ENCODE peak calls at places on chromosomes 16 and 17, in five cellular contexts. C is HTR-8/SVneo, E is IMR-90, M is T-helper 2 cell, R is left ventricle myocardium superior. F is an unnamed sample.

GRCh38 chr16:29848420-29849297 is 14.4 kb downstream of the CDIPT start:
- DNase-seq in M (peak), C (peak), R (peak), E (peak), F (peak)

GRCh38 chr17:72173475-72174116 is 52.8 kb downstream of the SOX9 start:
- DNase-seq in C (no peak), E (peak), M (no peak), R (no peak), F (no peak)

GRCh38 chr17:33725675-33726271 is 432.7 kb upstream of the ASIC2 start:
- DNase-seq in M (no peak), E (peak), C (peak), R (peak), F (peak)

GRCh38 chr16:89376812-89377445 is 113.4 kb downstream of the ANKRD11 start:
- DNase-seq in C (no peak), R (no peak), M (no peak), E (no peak), F (no peak)

GRCh38 chr17:17885029-17885351 is 48.2 kb upstream of the SREBF1 start:
- DNase-seq in M (no peak), R (no peak), C (no peak), E (no peak), F (no peak)

GRCh38 chr17:75878174-75878998 is at the start of gene TRIM47:
- DNase-seq in C (peak), R (peak), M (no peak), E (peak), F (peak)

GRCh38 chr17:41486809-41487530 is 2.7 kb downstream of the KRT36 start:
- DNase-seq in E (no peak), M (no peak), R (no peak), C (no peak), F (peak)

GRCh38 chr16:89407282-89407924 is 83.0 kb downstream of the ANKRD11 start:
- DNase-seq in R (no peak), E (no peak), C (no peak), M (peak), F (no peak)

GRCh38 chr17:67528751-67529436 is 151.8 kb downstream of the PITPNC1 start:
- DNase-seq in E (peak), C (peak), M (no peak), R (peak), F (peak)

GRCh38 chr17:61251939-61252865 is 147.4 kb upstream of the TBX2 start:
- DNase-seq in C (no peak), R (peak), E (peak), M (no peak), F (peak)

GRCh38 chr17:41705271-41705991 is 6.7 kb upstream of the GAST start:
- DNase-seq in C (peak), R (no peak), E (peak), M (no peak), F (peak)

GRCh38 chr16:86306811-86307517 is 203.4 kb upstream of the FOXF1 start:
- DNase-seq in C (no peak), E (peak), M (no peak), R (no peak), F (peak)

GRCh38 chr17:62718420-62718819 is 89.7 kb downstream of the MARCHF10 start:
- DNase-seq in M (no peak), R (no peak), C (peak), E (peak), F (peak)

GRCh38 chr17:74779948-74780400 is 3.8 kb upstream of the NAT9 start:
- DNase-seq in M (peak), C (no peak), R (peak), E (no peak), F (no peak)

GRCh38 chr16:46693598-46693997 is 4.1 kb downstream of the ORC6 start:
- DNase-seq in E (no peak), C (no peak), M (no peak), R (no peak), F (no peak)

GRCh38 chr16:57279780-57280638 is 4.5 kb downstream of the PLLP start:
- DNase-seq in R (no peak), M (no peak), C (no peak), E (no peak), F (no peak)

GRCh38 chr17:31517524-31517923 is 126.0 kb downstream of the RAB11FIP4 start:
- DNase-seq in M (no peak), E (no peak), R (no peak), C (peak), F (no peak)

GRCh38 chr16:71406724-71407123 is 35.1 kb downstream of the TLE7 start:
- DNase-seq in R (no peak), M (no peak), E (no peak), C (no peak), F (no peak)

GRCh38 chr16:27067138-27067537 is 411 bp downstream of the C16orf82 start:
- DNase-seq in E (no peak), R (no peak), C (no peak), M (no peak), F (no peak)

GRCh38 chr17:32518856-32519768 is 32.3 kb downstream of the CDK5R1 start:
- DNase-seq in E (no peak), C (peak), M (peak), R (peak), F (peak)

GRCh38 chr16:19980866-19981265 is 92.8 kb downstream of the GPR139 start:
- DNase-seq in M (no peak), C (no peak), R (no peak), E (peak), F (no peak)

GRCh38 chr16:67177743-67178699 is 5.7 kb downstream of the MATCAP1 start:
- DNase-seq in M (peak), R (peak), C (no peak), E (peak), F (peak)

GRCh38 chr17:29625037-29625750 is 2.5 kb upstream of the CORO6 start:
- DNase-seq in M (no peak), C (no peak), E (peak), R (peak), F (peak)

GRCh38 chr17:48429638-48430586 is at the start of gene SKAP1:
- DNase-seq in R (peak), C (no peak), E (no peak), M (peak), F (no peak)

GRCh38 chr17:82103588-82104451 is 5.8 kb upstream of the FASN start:
- DNase-seq in C (no peak), E (no peak), R (peak), M (no peak), F (peak)

GRCh38 chr16:57134982-57135381 is 42.6 kb downstream of the CPNE2 start:
- DNase-seq in M (peak), R (no peak), E (no peak), C (no peak), F (no peak)

GRCh38 chr16:12729448-12729847 is 74.2 kb downstream of the CPPED1 start:
- DNase-seq in M (no peak), E (peak), C (no peak), R (no peak), F (peak)

GRCh38 chr16:6160871-6161270 is 1063.3 kb upstream of the EEF2KMT start:
- DNase-seq in C (no peak), M (no peak), E (no peak), R (no peak), F (no peak)

GRCh38 chr17:68656666-68657065 is 55.5 kb upstream of the FAM20A start:
- DNase-seq in C (no peak), R (no peak), M (no peak), E (no peak), F (no peak)

GRCh38 chr17:29168079-29168758 is 12.0 kb downstream of the MYO18A start:
- DNase-seq in C (no peak), E (no peak), R (no peak), M (no peak), F (no peak)

GRCh38 chr17:7854078-7854777 is 638 bp upstream of the TMEM88 start:
- DNase-seq in E (no peak), C (no peak), R (peak), M (no peak), F (no peak)

GRCh38 chr16:2385441-2385840 is 43.8 kb upstream of the CCNF start:
- DNase-seq in C (no peak), R (no peak), M (no peak), E (peak), F (peak)

GRCh38 chr16:61684566-61684965 is 351.7 kb downstream of the CDH8 start:
- DNase-seq in R (no peak), M (no peak), E (no peak), C (no peak), F (no peak)

GRCh38 chr17:75130632-75131277 is 787 bp downstream of the NT5C start:
- DNase-seq in R (no peak), C (peak), E (peak), M (peak), F (peak)

GRCh38 chr16:56631197-56631596 is 1.3 kb upstream of the MT1M start:
- DNase-seq in E (no peak), M (no peak), C (no peak), R (no peak), F (no peak)

GRCh38 chr17:17435323-17435722 is 41.5 kb upstream of the MED9 start:
- DNase-seq in C (peak), M (no peak), E (peak), R (no peak), F (peak)

GRCh38 chr16:9837481-9837880 is 344.7 kb downstream of the GRIN2A start:
- DNase-seq in E (no peak), R (no peak), M (no peak), C (no peak), F (no peak)

GRCh38 chr17:33942414-33942813 is 312.7 kb upstream of the CCL2 start:
- DNase-seq in C (no peak), R (no peak), M (no peak), E (no peak), F (no peak)

GRCh38 chr17:48610282-48611211 is at the start of gene HOXB7:
- DNase-seq in E (peak), M (peak), R (peak), C (peak), F (no peak)

F was measured in cardiac fibroblast.